ENCODE peak calls at places on chromosomes 12 and 14, in five cellular contexts. Y is glutamatergic neuron, V is HCT116, T is astrocyte of the spinal cord, F is AG04449. S is an unnamed sample.

GRCh38 chr12:12505544-12506501 is 56.8 kb downstream of the DUSP16 start:
- DNase-seq in V (no peak), F (peak; percentile 31), T (peak; percentile 35), Y (no peak), S (no peak)

GRCh38 chr14:92217956-92218355 is 96.2 kb downstream of the CPSF2 start:
- DNase-seq in F (peak; percentile 26), V (no peak), Y (no peak), T (no peak), S (no peak)

GRCh38 chr14:105147701-105148603 is 20.6 kb downstream of the JAG2 start:
- DNase-seq in T (no peak), V (no peak), F (no peak), Y (peak; percentile 16), S (no peak)

GRCh38 chr14:101322223-101322622 is 239.1 kb upstream of the DIO3 start:
- DNase-seq in Y (no peak), F (no peak), T (no peak), V (no peak), S (no peak)

GRCh38 chr14:20492486-20492885 is 12.9 kb upstream of the RNASE10 start:
- DNase-seq in T (peak; percentile 34), Y (no peak), V (no peak), F (peak; percentile 65), S (no peak)

GRCh38 chr14:38404100-38404541 is 148.2 kb upstream of the CLEC14A start:
- DNase-seq in T (peak; percentile 76), V (no peak), F (peak; percentile 81), Y (no peak), S (no peak)

GRCh38 chr12:69059465-69060457 is 126.8 kb upstream of the CPM start:
- DNase-seq in T (peak; percentile 87), F (peak; percentile 67), V (peak; percentile 86), Y (no peak), S (no peak)

GRCh38 chr14:75277796-75278421 is 719 bp upstream of the FOS start:
- DNase-seq in Y (no peak), V (no peak), T (peak; percentile 73), F (no peak), S (no peak)

GRCh38 chr12:71955946-71956345 is 17.3 kb downstream of the TPH2 start:
- DNase-seq in T (peak; percentile 14), V (no peak), Y (no peak), F (no peak), S (no peak)

GRCh38 chr14:89242871-89243270 is 174.2 kb downstream of the FOXN3 start:
- DNase-seq in Y (peak; percentile 30), T (no peak), V (no peak), F (no peak), S (no peak)

GRCh38 chr12:123076604-123077297 is 74.1 kb downstream of the PITPNM2 start:
- DNase-seq in Y (no peak), F (no peak), V (no peak), T (no peak), S (no peak)

GRCh38 chr14:85622106-85622505 is 92.2 kb downstream of the FLRT2 start:
- DNase-seq in T (no peak), V (no peak), Y (no peak), F (no peak), S (no peak)

GRCh38 chr12:49806321-49806813 is 21.8 kb downstream of the NCKAP5L start:
- DNase-seq in T (no peak), Y (no peak), F (no peak), V (no peak), S (no peak)

GRCh38 chr12:46959484-46959883 is 119.9 kb upstream of the PCED1B start:
- DNase-seq in F (no peak), Y (no peak), V (peak; percentile 65), T (peak; percentile 75), S (no peak)

GRCh38 chr14:72646861-72647528 is 246.9 kb downstream of the DPF3 start:
- DNase-seq in T (peak; percentile 93), V (no peak), Y (peak; percentile 47), F (no peak), S (no peak)

GRCh38 chr12:56300644-56301464 is 724 bp upstream of the CS start:
- DNase-seq in T (no peak), F (no peak), V (no peak), Y (no peak), S (no peak)
- TF ChIP-seq CTCF in T (no peak), F (no peak), V (no peak), Y (no peak), S (no peak)

DNA sequence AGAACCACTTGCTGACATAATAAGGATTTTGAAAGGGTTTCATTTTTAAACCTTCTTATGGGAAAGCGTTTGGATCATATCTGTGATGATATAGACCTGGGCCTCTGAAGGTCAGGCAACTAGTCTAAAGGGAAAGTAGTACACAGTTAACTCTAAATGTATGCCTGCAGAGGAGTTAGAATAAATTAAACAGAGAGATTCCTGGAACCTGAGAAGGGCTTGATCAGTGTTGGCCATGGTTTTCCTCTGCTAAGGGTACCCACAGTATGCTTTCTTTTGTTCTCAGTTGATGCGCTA is 14.4 kb upstream of the POLR3B start:
- DNase-seq in Y (no peak), V (no peak), F (no peak), T (no peak), S (no peak)
- TF ChIP-seq CTCF in Y (no peak), V (no peak), F (no peak), T (no peak), S (no peak)

DNA sequence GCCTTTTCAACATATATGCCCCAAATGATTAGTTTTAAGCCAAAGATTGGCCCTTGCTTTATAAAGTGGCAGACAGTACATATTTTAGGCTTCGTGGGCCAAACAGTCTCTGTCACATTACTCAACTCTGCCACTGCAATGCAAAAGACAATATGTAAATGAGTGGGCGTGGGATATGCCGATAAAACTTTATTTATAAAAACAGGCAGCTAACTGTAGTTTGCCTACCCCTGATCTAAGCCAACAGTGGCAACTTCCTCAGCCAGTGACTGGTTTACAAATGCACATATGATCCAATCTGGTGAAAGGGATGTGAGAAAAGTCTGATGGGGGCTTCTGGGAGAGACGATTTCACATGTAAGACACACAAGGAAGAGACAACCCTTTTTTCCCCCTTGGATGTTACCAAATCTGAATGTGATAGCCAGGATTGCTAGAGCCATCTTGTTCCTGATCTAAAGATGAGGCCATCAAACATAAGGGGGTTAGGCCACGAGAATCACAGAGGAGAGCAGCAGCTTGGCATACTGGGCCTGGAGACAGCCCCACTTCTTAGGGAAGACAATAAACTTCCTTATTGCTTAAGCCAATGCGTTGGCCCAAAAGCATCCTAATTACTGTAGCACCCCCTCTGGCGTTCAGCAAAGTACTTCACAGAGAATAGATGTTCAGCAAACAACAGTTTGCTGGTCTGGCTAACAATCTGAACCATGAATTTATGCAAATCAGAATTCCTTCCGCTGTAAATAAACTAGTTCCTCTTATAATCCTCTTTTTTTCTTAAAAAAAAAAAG is 75.2 kb upstream of the TMCC3 start:
- DNase-seq in T (peak; percentile 34), F (no peak), Y (no peak), V (peak; percentile 38), S (no peak)
- TF ChIP-seq CTCF in T (peak; percentile 52), F (peak; percentile 22), Y (no peak), V (peak; percentile 48), S (no peak)

DNA sequence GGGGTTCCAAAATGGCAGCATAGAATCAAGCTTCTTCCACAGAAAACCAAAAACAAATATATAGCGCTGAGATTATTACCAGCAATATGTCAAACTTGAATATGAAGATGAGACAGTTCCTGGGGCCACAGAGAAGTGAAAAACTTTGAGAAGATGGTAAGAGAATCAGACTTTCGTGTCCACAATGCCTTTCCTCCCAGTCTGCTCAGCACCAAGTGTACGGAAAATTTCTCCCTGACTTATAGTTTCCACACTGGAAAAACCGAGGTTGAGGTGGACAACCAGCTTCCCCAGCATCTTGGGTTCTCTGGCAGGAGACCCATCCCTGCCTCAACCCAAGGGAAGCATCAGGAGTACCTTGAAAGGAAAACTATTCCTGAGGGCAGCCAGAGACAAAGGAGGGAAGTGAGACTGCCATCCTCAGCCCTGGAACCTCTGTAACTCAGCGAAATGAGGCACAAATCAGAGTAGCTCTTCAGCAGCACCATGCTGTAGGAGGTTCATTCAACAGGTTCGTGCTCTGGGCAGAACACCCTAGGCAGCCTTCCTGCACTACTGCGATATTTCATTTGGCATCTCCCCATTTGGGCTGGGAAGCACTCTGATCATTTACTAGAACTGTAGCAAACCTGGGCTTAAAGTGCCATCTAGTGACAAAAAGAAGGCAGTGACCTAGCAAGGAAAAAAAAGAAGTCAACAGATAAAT is 52.4 kb upstream of the CAPRIN2 start:
- DNase-seq in F (no peak), Y (no peak), V (peak; percentile 51), T (peak; percentile 85), S (no peak)
- TF ChIP-seq CTCF in F (peak; percentile 50), Y (peak; percentile 66), V (peak; percentile 96), T (peak; percentile 75), S (peak; percentile 24)

GRCh38 chr12:53476769-53477209 is 22.5 kb downstream of the MAP3K12 start:
- DNase-seq in T (no peak), F (no peak), V (no peak), Y (no peak), S (no peak)
- TF ChIP-seq CTCF in T (peak; percentile 40), F (no peak), V (peak; percentile 53), Y (peak; percentile 41), S (no peak)

GRCh38 chr14:37116933-37117844 is 55.2 kb downstream of the SLC25A21 start:
- DNase-seq in V (peak; percentile 6), Y (no peak), T (peak; percentile 82), F (no peak), S (no peak)
- TF ChIP-seq CTCF in V (peak; percentile 48), Y (no peak), T (peak; percentile 73), F (peak; percentile 55), S (no peak)

GRCh38 chr12:104680070-104680469 is 223.3 kb downstream of the CHST11 start:
- DNase-seq in V (peak; percentile 13), T (peak; percentile 24), Y (no peak), F (no peak), S (no peak)
- TF ChIP-seq CTCF in V (peak; percentile 57), T (peak; percentile 49), Y (peak; percentile 14), F (peak; percentile 35), S (no peak)

GRCh38 chr12:27305673-27306504 is 26.7 kb upstream of the BMAL2 start:
- DNase-seq in V (peak; percentile 27), T (peak; percentile 70), Y (no peak), F (no peak), S (no peak)
- TF ChIP-seq CTCF in V (peak; percentile 54), T (peak; percentile 27), Y (peak; percentile 52), F (peak; percentile 2), S (peak; percentile 62)

DNA sequence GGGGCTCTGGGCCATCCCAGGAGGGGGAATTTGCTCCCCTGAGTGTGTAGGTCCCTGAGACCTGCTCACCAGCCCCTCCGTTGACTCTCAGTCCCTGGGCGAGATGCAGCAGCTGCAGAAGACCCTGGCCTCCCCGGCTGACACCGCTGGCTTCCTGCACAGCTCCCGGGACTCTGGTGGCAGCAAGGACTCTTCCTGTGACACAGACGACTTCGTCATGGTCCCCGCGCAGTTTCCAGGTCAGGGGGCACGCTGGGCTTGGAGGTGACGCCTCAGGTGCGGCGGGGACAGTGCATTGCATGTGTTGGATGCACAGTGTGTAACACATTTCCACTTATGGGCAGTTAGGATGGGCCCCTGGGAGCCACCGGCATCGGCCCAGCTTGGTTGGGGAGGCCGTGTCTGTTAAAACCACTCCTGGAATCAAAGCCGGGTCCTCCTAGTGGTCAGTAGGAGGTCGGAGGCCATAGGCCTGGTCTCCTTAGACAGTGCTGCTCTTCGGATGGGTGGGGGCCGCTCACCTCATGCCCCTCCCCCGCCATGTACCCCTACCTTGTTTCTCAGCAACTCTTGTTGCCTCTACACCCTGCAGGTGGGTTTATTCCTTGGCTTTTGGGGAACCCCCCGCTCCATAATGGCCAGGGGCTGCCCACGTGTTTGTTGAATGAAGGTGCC is 17.1 kb upstream of the PUS1 start:
- DNase-seq in F (no peak), V (no peak), T (no peak), Y (no peak), S (no peak)
- TF ChIP-seq CTCF in F (no peak), V (no peak), T (peak; percentile 0), Y (no peak), S (no peak)